ENCODE peak calls at places on chromosomes 11 and 22, in seven cellular contexts. B, I, E, Z, S, G and M are unnamed samples.

GRCh38 chr11:46335858-46336600 is 11.2 kb upstream of the DGKZ start:
- DNase-seq in B (no peak), I (no peak), E (no peak), Z (peak), S (peak), G (no peak), M (peak)

GRCh38 chr11:19712281-19713220 is at the start of gene NAV2:
- DNase-seq in B (peak), I (peak), E (peak), Z (peak), S (peak), G (peak), M (peak)

GRCh38 chr11:63023851-63024648 is 8.4 kb upstream of the SLC22A8 start:
- DNase-seq in B (peak), I (peak), E (peak), Z (peak), S (peak), G (peak), M (peak)

GRCh38 chr11:32426819-32427615 is 8.3 kb downstream of the WT1 start:
- DNase-seq in B (no peak), I (no peak), E (no peak), Z (no peak), S (peak), G (no peak), M (no peak)

GRCh38 chr11:8267831-8268529 is 4.3 kb upstream of the LMO1 start:
- DNase-seq in B (peak), I (no peak), E (no peak), Z (no peak), S (peak), G (no peak), M (no peak)

GRCh38 chr11:134261626-134262488 is 8.5 kb downstream of the ACAD8 start:
- DNase-seq in B (no peak), I (peak), E (no peak), Z (peak), S (peak), G (no peak), M (no peak)

GRCh38 chr22:29480512-29481264 is 670 bp downstream of the NEFH start:
- DNase-seq in B (no peak), I (no peak), E (no peak), Z (no peak), S (peak), G (peak), M (no peak)

GRCh38 chr11:74570266-74571061 is 21.9 kb upstream of the POLD3 start:
- DNase-seq in B (no peak), I (peak), E (no peak), Z (peak), S (peak), G (peak), M (no peak)

GRCh38 chr11:2310786-2311455 is 9.1 kb downstream of the TSPAN32 start:
- DNase-seq in B (no peak), I (no peak), E (no peak), Z (no peak), S (no peak), G (no peak), M (no peak)

GRCh38 chr11:45097721-45098493 is 48.5 kb upstream of the PRDM11 start:
- DNase-seq in B (peak), I (peak), E (no peak), Z (peak), S (peak), G (peak), M (peak)

GRCh38 chr11:12454782-12455181 is 77.4 kb downstream of the PARVA start:
- DNase-seq in B (no peak), I (no peak), E (no peak), Z (peak), S (no peak), G (peak), M (no peak)

GRCh38 chr11:73168925-73169579 is 26.9 kb upstream of the FCHSD2 start:
- DNase-seq in B (no peak), I (no peak), E (no peak), Z (no peak), S (no peak), G (no peak), M (no peak)

GRCh38 chr22:20782601-20783299 is 8.8 kb downstream of the SERPIND1 start:
- DNase-seq in B (no peak), I (no peak), E (no peak), Z (peak), S (no peak), G (no peak), M (no peak)

GRCh38 chr22:25764270-25765015 is 22.5 kb downstream of the MYO18B start:
- DNase-seq in B (no peak), I (peak), E (no peak), Z (no peak), S (peak), G (no peak), M (no peak)

GRCh38 chr11:114088836-114089235 is 29.3 kb downstream of the ZBTB16 start:
- DNase-seq in B (no peak), I (no peak), E (no peak), Z (no peak), S (no peak), G (no peak), M (peak)

GRCh38 chr11:65826972-65827773 is 6.6 kb upstream of the SNX32 start:
- DNase-seq in B (no peak), I (no peak), E (no peak), Z (no peak), S (no peak), G (no peak), M (no peak)

GRCh38 chr11:19196458-19196857 is 5.3 kb downstream of the CSRP3 start:
- DNase-seq in B (no peak), I (no peak), E (no peak), Z (no peak), S (no peak), G (no peak), M (no peak)

GRCh38 chr11:68032997-68033707 is 2.7 kb downstream of the NDUFS8 start:
- DNase-seq in B (peak), I (no peak), E (no peak), Z (no peak), S (no peak), G (no peak), M (no peak)

GRCh38 chr11:120337133-120337895 is 1.1 kb downstream of the ARHGEF12 start:
- DNase-seq in B (peak), I (peak), E (no peak), Z (peak), S (peak), G (peak), M (no peak)

GRCh38 chr11:68455485-68455884 is 5.1 kb upstream of the PPP6R3 start:
- DNase-seq in B (no peak), I (no peak), E (no peak), Z (no peak), S (no peak), G (no peak), M (no peak)

GRCh38 chr11:44559207-44559943 is 6.1 kb upstream of the CD82 start:
- DNase-seq in B (no peak), I (peak), E (no peak), Z (no peak), S (peak), G (no peak), M (no peak)

GRCh38 chr22:47111626-47112373 is 349.4 kb downstream of the TBC1D22A start:
- DNase-seq in B (no peak), I (no peak), E (no peak), Z (no peak), S (no peak), G (peak), M (no peak)

GRCh38 chr11:113447621-113448310 is 27.4 kb downstream of the DRD2 start:
- DNase-seq in B (no peak), I (no peak), E (no peak), Z (peak), S (no peak), G (no peak), M (no peak)

GRCh38 chr11:61897387-61898246 is 6.3 kb upstream of the FADS3 start:
- DNase-seq in B (peak), I (peak), E (peak), Z (peak), S (peak), G (peak), M (peak)

GRCh38 chr11:61895718-61896059 is 4.3 kb upstream of the FADS3 start:
- DNase-seq in B (no peak), I (no peak), E (no peak), Z (no peak), S (no peak), G (no peak), M (no peak)

GRCh38 chr11:61893981-61894380 is 2.6 kb upstream of the FADS3 start:
- DNase-seq in B (no peak), I (no peak), E (no peak), Z (peak), S (no peak), G (peak), M (no peak)

GRCh38 chr11:61896665-61897386 is 5.5 kb upstream of the FADS3 start:
- DNase-seq in B (no peak), I (no peak), E (no peak), Z (no peak), S (no peak), G (no peak), M (no peak)

DNA sequence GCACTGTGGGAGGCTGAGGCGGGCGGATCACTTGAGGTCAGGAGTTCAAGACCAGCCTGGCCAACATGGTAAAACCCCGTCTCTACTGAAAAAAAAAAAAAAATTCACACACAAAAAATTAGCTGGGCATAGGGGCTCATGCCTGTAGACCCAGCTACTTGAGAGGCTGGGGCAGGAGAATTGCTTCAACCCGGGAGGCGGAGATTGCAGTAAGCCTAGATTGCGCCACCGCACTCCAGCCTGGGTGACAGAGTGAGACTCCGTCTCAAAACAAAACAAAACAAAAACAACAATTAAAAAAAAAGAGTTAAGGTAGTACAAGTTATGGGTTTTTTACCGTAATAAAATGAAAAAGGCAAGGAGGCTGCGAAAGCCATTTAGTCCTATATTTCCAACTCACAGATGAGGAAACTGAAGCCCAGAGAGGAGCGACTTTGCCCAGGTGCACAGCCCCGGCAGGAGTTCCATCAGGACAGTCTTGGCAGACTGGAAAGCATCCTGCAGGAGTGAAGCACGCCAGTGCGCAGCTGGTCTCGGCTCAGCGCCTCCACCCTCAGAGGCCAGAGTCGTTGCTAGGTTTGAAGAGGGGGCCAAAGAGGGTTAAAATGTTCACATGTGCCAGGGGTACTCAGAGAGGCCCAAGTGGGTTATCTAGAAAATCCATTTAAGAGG is 3.8 kb upstream of the FADS3 start:
- DNase-seq in B (no peak), I (no peak), E (no peak), Z (no peak), S (no peak), G (no peak), M (no peak)
- H3K27ac ChIP-seq in B (no peak), I (no peak), E (no peak), Z (no peak), S (no peak), G (no peak), M (no peak)

DNA sequence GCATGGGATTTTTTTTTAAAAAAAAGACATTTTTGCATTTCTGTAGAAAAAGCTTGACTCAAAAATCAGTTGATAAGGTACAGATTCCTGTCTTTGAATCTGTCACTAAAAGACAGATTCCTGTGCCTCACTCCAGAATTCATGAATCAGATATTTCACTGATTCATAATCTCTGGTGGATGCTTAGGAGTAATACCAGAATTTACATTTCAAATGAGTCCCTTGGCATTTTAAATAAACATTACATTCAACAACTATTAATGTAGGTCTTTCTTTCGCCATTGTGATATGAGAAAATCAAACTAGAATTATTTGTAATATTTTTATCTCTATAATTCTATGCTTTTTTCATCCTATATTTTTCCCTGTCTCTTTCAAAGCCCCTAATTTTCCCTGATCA is 128.3 kb downstream of the APIP start:
- DNase-seq in B (no peak), I (no peak), E (no peak), Z (peak), S (no peak), G (no peak), M (no peak)
- H3K27ac ChIP-seq in B (no peak), I (no peak), E (no peak), Z (no peak), S (no peak), G (no peak), M (no peak)

DNA sequence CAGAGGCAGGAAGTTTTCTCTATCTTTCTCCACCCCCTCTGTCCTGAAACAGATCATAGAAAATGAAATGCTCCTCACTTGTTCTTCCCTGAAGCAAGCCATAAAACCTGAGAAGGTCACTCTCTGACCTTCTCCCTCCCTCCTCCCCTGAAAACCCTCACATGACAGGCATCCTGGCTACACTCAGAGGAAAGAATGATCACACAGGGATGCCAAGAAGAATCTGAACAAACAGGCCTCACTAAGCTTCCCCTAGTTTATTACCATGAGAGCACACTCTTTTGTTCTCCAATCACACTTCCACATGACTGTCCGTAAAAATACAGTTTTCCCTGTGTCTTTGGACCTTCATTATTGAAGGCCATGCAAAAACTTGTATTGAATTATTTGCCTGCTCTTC is 300.1 kb downstream of the BUD13 start:
- DNase-seq in B (no peak), I (no peak), E (no peak), Z (no peak), S (no peak), G (no peak), M (no peak)
- H3K27ac ChIP-seq in B (no peak), I (no peak), E (no peak), Z (no peak), S (no peak), G (no peak), M (no peak)

GRCh38 chr22:35977136-35977535 is 51.5 kb downstream of the RBFOX2 start:
- DNase-seq in B (no peak), I (no peak), E (no peak), Z (no peak), S (no peak), G (no peak), M (no peak)

GRCh38 chr22:35973388-35973787 is 55.2 kb downstream of the RBFOX2 start:
- DNase-seq in B (no peak), I (no peak), E (no peak), Z (no peak), S (no peak), G (no peak), M (no peak)

GRCh38 chr22:35970601-35971417 is 57.8 kb downstream of the RBFOX2 start:
- DNase-seq in B (no peak), I (no peak), E (no peak), Z (peak), S (no peak), G (no peak), M (no peak)

GRCh38 chr22:35971418-35972119 is 57.1 kb downstream of the RBFOX2 start:
- DNase-seq in B (no peak), I (no peak), E (no peak), Z (no peak), S (no peak), G (peak), M (no peak)

DNA sequence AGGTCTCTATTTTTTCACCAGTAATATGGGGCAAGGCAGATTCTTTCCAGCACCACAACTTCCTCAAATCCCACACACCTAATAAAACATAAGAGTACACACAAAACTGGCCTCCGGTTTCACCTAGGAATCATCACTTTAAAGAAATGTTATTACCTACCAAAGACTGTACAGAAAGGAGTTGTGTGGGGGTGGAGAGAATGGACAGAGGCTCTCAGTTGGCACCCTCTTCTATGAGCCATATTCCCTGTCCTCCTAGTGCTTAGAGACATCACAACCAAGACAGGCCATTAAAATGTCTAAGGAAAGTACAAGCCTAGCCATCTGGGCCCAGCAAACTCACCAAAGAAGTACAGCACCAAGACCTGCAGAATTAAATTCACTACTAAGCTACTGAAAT is 56.1 kb downstream of the RBFOX2 start:
- DNase-seq in B (no peak), I (no peak), E (no peak), Z (peak), S (no peak), G (no peak), M (no peak)
- H3K27ac ChIP-seq in B (peak), I (no peak), E (no peak), Z (no peak), S (no peak), G (peak), M (no peak)

DNA sequence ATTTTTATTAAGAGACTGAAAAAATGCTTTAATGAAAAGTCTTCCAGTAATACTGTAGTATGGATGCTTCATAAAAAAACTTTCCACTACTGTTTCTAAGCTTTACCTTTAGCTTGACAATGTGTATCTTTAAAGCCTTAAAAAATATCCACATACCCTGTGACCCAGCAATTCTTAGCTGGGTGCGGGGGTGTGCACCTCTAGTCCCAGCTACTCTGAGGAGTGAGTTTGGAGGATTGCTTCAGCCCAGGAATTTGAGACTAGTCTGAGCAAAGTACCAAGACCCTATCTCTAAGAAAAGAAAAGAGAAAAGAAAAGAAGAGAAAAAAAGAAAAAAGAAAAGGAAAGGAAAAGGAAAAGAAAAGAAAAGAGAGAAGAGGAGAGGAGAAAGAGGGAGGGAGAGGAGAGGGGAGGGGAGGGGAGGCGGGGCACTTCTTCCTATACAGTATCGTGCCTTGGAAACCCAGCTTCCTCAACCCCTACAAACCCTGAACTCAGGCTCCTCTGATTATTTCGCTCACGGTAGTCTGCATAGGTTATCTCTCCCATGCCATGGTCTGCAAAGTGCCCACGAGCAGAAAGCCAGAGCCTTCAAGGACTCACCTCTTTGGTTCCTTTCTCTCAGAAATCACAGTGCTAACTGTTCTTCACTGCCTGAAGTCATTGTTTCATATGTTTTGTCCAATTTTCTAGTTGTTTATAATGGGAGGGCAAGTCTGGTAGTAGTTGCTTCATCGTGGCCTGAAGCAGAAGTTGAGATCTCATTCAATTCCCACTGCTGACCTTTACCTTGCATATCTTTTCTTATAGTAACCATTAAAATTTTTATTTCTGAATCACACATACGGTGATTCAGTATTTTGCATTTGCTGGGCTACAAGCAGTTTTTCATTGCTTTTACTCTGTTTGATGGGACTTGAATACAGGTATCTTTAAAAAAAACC is 82.2 kb downstream of the FAM83F start:
- DNase-seq in B (no peak), I (no peak), E (no peak), Z (peak), S (no peak), G (peak), M (no peak)
- H3K27ac ChIP-seq in B (no peak), I (no peak), E (no peak), Z (peak), S (no peak), G (no peak), M (no peak)